ENCODE peak calls at places on chromosomes 3 and 15, in eight cellular contexts. Z, S, R, D, V, U, L and A are unnamed samples.

GRCh38 chr3:46544771-46545503 is 21.2 kb downstream of the LRRC2 start:
- DNase-seq in Z (no peak), S (no peak), R (no peak), D (no peak), V (no peak), U (no peak), L (no peak), A (no peak)

GRCh38 chr3:116067275-116067674 is 378.0 kb downstream of the LSAMP start:
- DNase-seq in Z (no peak), S (no peak), R (no peak), D (no peak), V (no peak), U (no peak), L (no peak), A (peak; percentile 14)

GRCh38 chr3:15982667-15983145 is 184.9 kb upstream of the ANKRD28 start:
- DNase-seq in Z (no peak), S (no peak), R (peak; percentile 68), D (no peak), V (no peak), U (no peak), L (no peak), A (no peak)

GRCh38 chr3:114880078-114880477 is 267.0 kb downstream of the ZBTB20 start:
- DNase-seq in Z (no peak), S (no peak), R (no peak), D (peak; percentile 92), V (no peak), U (no peak), L (no peak), A (no peak)

GRCh38 chr3:44077267-44077666 is 164.4 kb upstream of the TOPAZ1 start:
- DNase-seq in Z (no peak), S (no peak), R (peak; percentile 44), D (no peak), V (no peak), U (no peak), L (no peak), A (no peak)

GRCh38 chr3:51099794-51100542 is 285.1 kb upstream of the MANF start:
- DNase-seq in Z (peak; percentile 37), S (peak; percentile 23), R (peak; percentile 82), D (peak; percentile 16), V (no peak), U (no peak), L (peak; percentile 56), A (peak; percentile 22)

GRCh38 chr15:62779041-62779810 is 263.3 kb upstream of the TPM1 start:
- DNase-seq in Z (no peak), S (no peak), R (no peak), D (no peak), V (no peak), U (no peak), L (no peak), A (no peak)

GRCh38 chr15:45634442-45635190 is at the start of gene SQOR:
- DNase-seq in Z (peak; percentile 71), S (peak; percentile 18), R (peak; percentile 28), D (no peak), V (peak; percentile 89), U (peak; percentile 46), L (peak; percentile 68), A (peak; percentile 78)

GRCh38 chr3:188884299-188885043 is 287.3 kb upstream of the TPRG1 start:
- DNase-seq in Z (no peak), S (no peak), R (no peak), D (no peak), V (no peak), U (no peak), L (no peak), A (no peak)

GRCh38 chr3:155012584-155012983 is 67.5 kb upstream of the MME start:
- DNase-seq in Z (no peak), S (no peak), R (no peak), D (no peak), V (no peak), U (no peak), L (no peak), A (no peak)

GRCh38 chr15:63504247-63504978 is at the start of gene USP3:
- DNase-seq in Z (peak; percentile 80), S (peak; percentile 94), R (peak; percentile 98), D (peak; percentile 50), V (peak; percentile 98), U (peak; percentile 88), L (peak; percentile 86), A (peak; percentile 89)